ENCODE peak calls at places on chromosomes 11 and 22, in seven cellular contexts. B is transverse colon, C is prostate gland, E is HCT116, D is stomach, N is breast epithelium, R is upper lobe of left lung. J is an unnamed sample.

GRCh38 chr22:21764038-21764804 is 28.6 kb upstream of the YPEL1 start:
- DNase-seq in B (no peak), C (no peak), E (no peak), D (no peak), N (no peak), R (no peak), J (no peak)

GRCh38 chr22:23237841-23238240 is 57.5 kb downstream of the BCR start:
- DNase-seq in B (no peak), C (no peak), E (no peak), D (no peak), N (no peak), R (no peak), J (no peak)

GRCh38 chr22:29524440-29525191 is 28.9 kb downstream of the THOC5 start:
- DNase-seq in B (peak), C (peak), E (no peak), D (peak), N (no peak), R (no peak), J (peak)

GRCh38 chr22:37467556-37467955 is 18.6 kb downstream of the MFNG start:
- DNase-seq in B (no peak), C (no peak), E (no peak), D (no peak), N (no peak), R (no peak), J (no peak)

GRCh38 chr11:69064394-69064957 is 15.7 kb downstream of the TPCN2 start:
- DNase-seq in B (no peak), C (no peak), E (no peak), D (no peak), N (no peak), R (no peak), J (no peak)

GRCh38 chr11:120324932-120325810 is at the start of gene TLCD5:
- DNase-seq in B (peak), C (peak), E (peak), D (peak), N (peak), R (peak), J (peak)

GRCh38 chr11:83241291-83241946 is 44.7 kb downstream of the CCDC90B start:
- DNase-seq in B (peak), C (peak), E (peak), D (peak), N (no peak), R (peak), J (no peak)

GRCh38 chr11:68753300-68753699 is 2.0 kb upstream of the TESMIN start:
- DNase-seq in B (no peak), C (no peak), E (no peak), D (no peak), N (no peak), R (no peak), J (no peak)

GRCh38 chr11:3920148-3920852 is 64.8 kb downstream of the STIM1 start:
- DNase-seq in B (peak), C (no peak), E (peak), D (peak), N (no peak), R (peak), J (no peak)

GRCh38 chr22:20083891-20084546 is 4.0 kb downstream of the DGCR8 start:
- DNase-seq in B (no peak), C (no peak), E (no peak), D (no peak), N (no peak), R (no peak), J (peak)

GRCh38 chr11:119316729-119317591 is at the start of gene MCAM:
- DNase-seq in B (no peak), C (no peak), E (no peak), D (no peak), N (no peak), R (no peak), J (no peak)

GRCh38 chr22:44668886-44669724 is 32.9 kb upstream of the PRR5 start:
- DNase-seq in B (no peak), C (no peak), E (no peak), D (no peak), N (no peak), R (no peak), J (no peak)

GRCh38 chr11:27253200-27253599 is 109.8 kb downstream of the CCDC34 start:
- DNase-seq in B (no peak), C (no peak), E (no peak), D (no peak), N (no peak), R (no peak), J (no peak)

GRCh38 chr22:50621948-50622722 is 5.8 kb downstream of the ARSA start:
- DNase-seq in B (peak), C (peak), E (no peak), D (peak), N (no peak), R (peak), J (peak)
- TF ChIP-seq POLR2AphosphoS5 in B (no peak), C (peak), E (no peak), D (no peak), N (no peak), R (no peak), J (no peak)

GRCh38 chr11:85656777-85657176 is 8.2 kb downstream of the CREBZF start:
- DNase-seq in B (no peak), C (no peak), E (no peak), D (no peak), N (no peak), R (no peak), J (no peak)
- TF ChIP-seq POLR2A in B (no peak), C (no peak), E (no peak), D (no peak), N (no peak), R (no peak), J (no peak)

GRCh38 chr11:47716692-47717091 is 1.5 kb upstream of the AGBL2 start:
- DNase-seq in B (no peak), C (no peak), E (no peak), D (no peak), N (no peak), R (no peak), J (no peak)

GRCh38 chr11:47711816-47712215 is 3.4 kb downstream of the AGBL2 start:
- DNase-seq in B (no peak), C (no peak), E (no peak), D (no peak), N (no peak), R (no peak), J (no peak)

GRCh38 chr11:47711225-47711624 is 3.9 kb downstream of the AGBL2 start:
- DNase-seq in B (no peak), C (no peak), E (no peak), D (no peak), N (no peak), R (no peak), J (no peak)

GRCh38 chr11:47714554-47715081 is 551 bp downstream of the AGBL2 start:
- DNase-seq in B (peak), C (no peak), E (no peak), D (no peak), N (no peak), R (no peak), J (peak)

GRCh38 chr11:47715082-47715669 is at the start of gene AGBL2:
- DNase-seq in B (peak), C (peak), E (no peak), D (peak), N (peak), R (peak), J (peak)
- H3K4me3 ChIP-seq in B (peak), C (peak), E (no peak), D (peak), N (peak), R (peak), J (peak)

GRCh38 chr11:43537831-43538230 is 142.7 kb upstream of the HSD17B12 start:
- DNase-seq in B (no peak), C (no peak), E (no peak), D (no peak), N (no peak), R (no peak), J (no peak)
- TF ChIP-seq POLR2AphosphoS5 in B (no peak), C (no peak), E (no peak), D (no peak), N (no peak), R (no peak), J (no peak)

DNA sequence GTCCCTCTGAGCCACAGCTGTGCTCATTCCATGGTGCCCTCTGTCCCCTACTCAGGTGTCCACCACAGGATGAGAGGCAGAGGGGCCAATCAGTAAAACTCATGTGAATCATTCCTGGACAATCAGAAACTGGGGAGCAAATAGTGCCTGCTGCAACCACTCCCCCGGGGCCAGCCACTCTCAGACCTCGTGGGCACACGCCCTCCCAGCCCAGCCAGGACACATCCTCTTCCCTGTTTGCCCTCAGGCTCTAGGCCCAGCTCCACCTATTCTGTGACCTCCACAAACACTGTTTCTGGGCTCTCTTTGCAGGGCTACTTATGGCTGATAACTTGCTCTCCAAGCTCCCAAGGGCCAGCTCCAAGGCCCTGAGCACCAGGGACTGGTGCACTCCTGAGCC is 14.0 kb upstream of the KCTD14 start:
- DNase-seq in B (peak), C (no peak), E (no peak), D (peak), N (no peak), R (peak), J (no peak)
- TF ChIP-seq POLR2A in B (no peak), C (no peak), E (no peak), D (no peak), N (no peak), R (peak), J (no peak)

GRCh38 chr22:30822216-30823014 is 127.7 kb downstream of the OSBP2 start:
- DNase-seq in B (no peak), C (no peak), E (no peak), D (no peak), N (no peak), R (no peak), J (no peak)
- H3K4me3 ChIP-seq in B (peak), C (peak), E (no peak), D (peak), N (peak), R (no peak), J (peak)

J was measured in spleen.